ENCODE peak calls at places on chromosomes 3 and 15, in five cellular contexts. Z is HepG2, P is GM12878, B is SK-N-SH, S is K562. I is an unnamed sample.
A peak's percentile ranks its signal among the peaks of the same experiment; 100 is the strongest.

GRCh38 chr3:128353991-128354687 is 112.6 kb downstream of the DNAJB8 start:
- DNase-seq in Z (peak; percentile 82), P (no peak), B (no peak), S (peak; percentile 43), I (no peak)

GRCh38 chr3:72193768-72194463 is 409.0 kb upstream of the PROK2 start:
- DNase-seq in Z (no peak), P (no peak), B (no peak), S (no peak), I (no peak)

GRCh38 chr3:73624363-73625123 is at the start of gene PDZRN3:
- DNase-seq in Z (no peak), P (no peak), B (peak; percentile 82), S (no peak), I (peak; percentile 73)

GRCh38 chr3:133531981-133532380 is 41.5 kb upstream of the CDV3 start:
- DNase-seq in Z (no peak), P (no peak), B (no peak), S (no peak), I (no peak)

GRCh38 chr3:170007031-170007663 is 30.6 kb upstream of the GPR160 start:
- DNase-seq in Z (peak; percentile 51), P (peak; percentile 37), B (no peak), S (no peak), I (no peak)

GRCh38 chr3:32592696-32593353 is 22.2 kb upstream of the DYNC1LI1 start:
- DNase-seq in Z (no peak), P (no peak), B (no peak), S (no peak), I (no peak)

GRCh38 chr3:87076951-87077350 is 86.0 kb upstream of the VGLL3 start:
- DNase-seq in Z (peak; percentile 2), P (no peak), B (no peak), S (no peak), I (no peak)

GRCh38 chr3:143718463-143718862 is 129.8 kb downstream of the SLC9A9 start:
- DNase-seq in Z (no peak), P (no peak), B (no peak), S (no peak), I (no peak)

GRCh38 chr3:8529197-8529637 is 27.6 kb downstream of the LMCD1 start:
- DNase-seq in Z (peak; percentile 59), P (no peak), B (peak; percentile 52), S (no peak), I (no peak)

GRCh38 chr3:97967966-97968365 is 4.3 kb downstream of the RIOX2 start:
- DNase-seq in Z (no peak), P (no peak), B (no peak), S (peak; percentile 19), I (no peak)

GRCh38 chr3:84108442-84108971 is 850.3 kb upstream of the CADM2 start:
- DNase-seq in Z (peak; percentile 30), P (no peak), B (no peak), S (no peak), I (no peak)

GRCh38 chr3:110878692-110879091 is 192.9 kb upstream of the NECTIN3 start:
- DNase-seq in Z (no peak), P (no peak), B (no peak), S (no peak), I (no peak)

GRCh38 chr15:64050281-64051092 is 4.2 kb upstream of the DAPK2 start:
- DNase-seq in Z (peak; percentile 46), P (no peak), B (peak; percentile 32), S (no peak), I (no peak)

GRCh38 chr3:123656691-123657090 is 71.8 kb upstream of the HACD2 start:
- DNase-seq in Z (no peak), P (no peak), B (no peak), S (peak; percentile 30), I (no peak)

GRCh38 chr3:33664195-33664594 is 53.9 kb downstream of the CLASP2 start:
- DNase-seq in Z (no peak), P (no peak), B (no peak), S (no peak), I (no peak)

GRCh38 chr15:25899870-25900269 is 36.7 kb upstream of the ATP10A start:
- DNase-seq in Z (no peak), P (no peak), B (no peak), S (no peak), I (no peak)

GRCh38 chr3:133663569-133664313 is 2.0 kb upstream of the TOPBP1 start:
- DNase-seq in Z (peak; percentile 82), P (no peak), B (peak; percentile 67), S (peak; percentile 39), I (peak; percentile 63)

GRCh38 chr3:70979983-70980645 is 603.4 kb downstream of the FOXP1 start:
- DNase-seq in Z (no peak), P (no peak), B (no peak), S (no peak), I (no peak)

GRCh38 chr3:20878676-20879075 is 692.7 kb upstream of the SGO1 start:
- DNase-seq in Z (no peak), P (no peak), B (no peak), S (no peak), I (no peak)

GRCh38 chr15:40340038-40340739 is 550 bp downstream of the CCDC9B start:
- DNase-seq in Z (no peak), P (no peak), B (peak; percentile 74), S (no peak), I (no peak)

GRCh38 chr3:30692498-30693130 is 86.2 kb downstream of the TGFBR2 start:
- DNase-seq in Z (peak; percentile 57), P (no peak), B (no peak), S (no peak), I (no peak)

GRCh38 chr3:52036829-52037228 is 19.5 kb downstream of the DUSP7 start:
- DNase-seq in Z (peak; percentile 46), P (no peak), B (no peak), S (no peak), I (no peak)

GRCh38 chr3:43162573-43163084 is 56.8 kb upstream of the POMGNT2 start:
- DNase-seq in Z (no peak), P (no peak), B (no peak), S (no peak), I (no peak)

GRCh38 chr15:90915216-90915807 is 12.2 kb downstream of the MAN2A2 start:
- DNase-seq in Z (no peak), P (no peak), B (no peak), S (no peak), I (no peak)

GRCh38 chr3:99332726-99333125 is 305.7 kb upstream of the COL8A1 start:
- DNase-seq in Z (no peak), P (no peak), B (no peak), S (no peak), I (no peak)

GRCh38 chr3:126212629-126213375 is 32.4 kb upstream of the ALDH1L1 start:
- DNase-seq in Z (peak; percentile 29), P (no peak), B (peak; percentile 89), S (peak; percentile 7), I (peak; percentile 69)

GRCh38 chr3:184740509-184741258 is 28.8 kb upstream of the MAGEF1 start:
- DNase-seq in Z (no peak), P (no peak), B (no peak), S (no peak), I (no peak)
- TF ChIP-seq FOXM1 in Z (no peak), P (no peak), B (no peak), S (no peak), I (no peak)

GRCh38 chr3:157317895-157318294 is 118.8 kb upstream of the PTX3 start:
- DNase-seq in Z (no peak), P (no peak), B (no peak), S (no peak), I (no peak)
- TF ChIP-seq FOXM1 in Z (no peak), P (no peak), B (no peak), S (no peak), I (no peak)

GRCh38 chr15:51883436-51883835 is 54.0 kb downstream of the TMOD3 start:
- DNase-seq in Z (no peak), P (no peak), B (no peak), S (no peak), I (no peak)
- TF ChIP-seq FOXM1 in Z (no peak), P (no peak), B (no peak), S (no peak), I (no peak)

DNA sequence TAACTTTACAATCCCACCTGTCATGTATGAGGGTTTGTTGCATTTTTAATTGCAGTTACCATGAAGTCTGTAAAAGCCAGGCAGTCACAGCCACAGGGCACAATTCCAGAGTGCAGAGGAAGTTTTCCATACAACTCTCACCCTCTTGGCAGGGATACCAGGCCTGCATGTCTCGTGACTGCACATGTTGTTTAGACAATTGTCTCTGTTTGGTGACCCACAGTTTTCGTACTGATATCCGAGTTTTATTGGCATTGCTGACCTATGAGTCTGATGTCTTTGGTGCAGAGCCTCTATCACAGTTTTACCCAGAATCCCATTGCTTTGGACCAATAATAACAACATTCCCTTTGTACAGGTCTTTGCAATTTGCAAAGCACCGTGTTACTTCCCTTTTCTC is 24.9 kb upstream of the MYZAP start:
- DNase-seq in Z (no peak), P (no peak), B (no peak), S (no peak), I (no peak)
- TF ChIP-seq FOXM1 in Z (no peak), P (no peak), B (no peak), S (no peak), I (no peak)

GRCh38 chr3:48439820-48440589 is at the start of the genes CCDC51 and TMA7:
- DNase-seq in Z (peak; percentile 96), P (peak; percentile 93), B (peak; percentile 98), S (peak; percentile 91), I (peak; percentile 97)

GRCh38 chr3:48437812-48438211 is 2.1 kb downstream of the CCDC51 start:
- DNase-seq in Z (no peak), P (no peak), B (no peak), S (no peak), I (no peak)

GRCh38 chr3:48436855-48437254 is 3.1 kb downstream of the CCDC51 start:
- DNase-seq in Z (no peak), P (no peak), B (no peak), S (no peak), I (no peak)

GRCh38 chr3:48441940-48442339 is 1.9 kb downstream of the TMA7 start:
- DNase-seq in Z (peak; percentile 53), P (no peak), B (no peak), S (no peak), I (no peak)

DNA sequence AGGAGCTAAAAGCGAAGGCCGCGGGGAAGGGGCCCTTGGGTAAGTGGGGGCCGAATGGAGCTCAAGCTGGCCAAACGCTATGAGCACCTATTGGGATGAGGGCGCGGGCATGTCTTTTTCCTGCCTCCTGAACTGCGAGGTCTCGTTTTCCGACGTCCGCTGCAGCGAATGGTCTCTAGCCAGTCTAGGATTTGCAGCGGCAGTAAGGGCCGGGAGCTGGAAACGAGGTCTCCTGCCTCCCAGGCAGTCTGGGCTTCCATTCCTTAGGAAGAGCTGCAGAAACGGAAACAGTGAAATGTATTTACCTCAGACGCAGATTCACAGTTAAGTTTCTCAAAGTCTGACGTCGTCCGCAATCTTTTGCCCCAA is 517 bp downstream of the TMA7 start:
- DNase-seq in Z (no peak), P (no peak), B (peak; percentile 35), S (no peak), I (no peak)
- TF ChIP-seq FOXM1 in Z (no peak), P (no peak), B (no peak), S (no peak), I (no peak)

GRCh38 chr3:113873293-113873692 is 34.7 kb downstream of the GRAMD1C start:
- DNase-seq in Z (no peak), P (no peak), B (no peak), S (no peak), I (no peak)

DNA sequence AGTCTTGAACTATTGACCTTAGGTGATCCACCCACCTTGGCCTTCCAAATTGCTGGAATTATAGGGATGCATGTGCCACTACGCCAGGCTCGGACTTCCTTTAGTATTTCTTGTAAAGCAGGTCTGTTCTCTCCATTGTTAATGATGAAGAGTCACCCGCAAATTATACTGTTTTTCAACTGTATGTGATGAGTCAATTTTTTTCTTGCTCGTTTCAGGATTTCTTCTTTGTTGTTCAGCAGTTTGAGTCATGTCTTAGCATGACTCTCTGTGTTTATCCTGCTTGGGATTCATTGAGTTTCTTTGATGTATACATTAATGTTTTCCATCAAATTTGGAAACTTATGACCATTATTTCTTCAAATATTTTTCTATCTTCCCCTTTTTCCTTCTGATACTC is 28.9 kb downstream of the GRAMD1C start:
- DNase-seq in Z (no peak), P (no peak), B (no peak), S (no peak), I (no peak)
- TF ChIP-seq FOXM1 in Z (no peak), P (no peak), B (no peak), S (no peak), I (no peak)